ENCODE peak calls at places on chromosomes 6 and 20, in nine cellular contexts. H is Peyer's patch, Z is endothelial cell of umbilical vein, I is BJ, R is astrocyte of the spinal cord, P is astrocyte, M is fibroblast of lung, W is GM12865, L is fibroblast of pulmonary artery. C is an unnamed sample.
A peak's percentile ranks its signal among the peaks of the same experiment; 100 is the strongest.

GRCh38 chr20:25084616-25085187 is 2.8 kb upstream of the VSX1 start:
- DNase-seq in P (no peak), Z (no peak), M (no peak), R (no peak), I (no peak), H (no peak), W (no peak), L (no peak), C (no peak)

GRCh38 chr20:32482251-32483220 is 102.6 kb downstream of the NOL4L start:
- DNase-seq in P (no peak), W (no peak), R (no peak), I (no peak), L (no peak), Z (peak; percentile 35), H (peak; percentile 69), M (peak; percentile 35), C (no peak)

GRCh38 chr6:41767112-41767946 is 12.4 kb downstream of the FRS3 start:
- DNase-seq in Z (peak; percentile 77), R (peak; percentile 33), I (peak; percentile 80), H (no peak), W (no peak), P (peak; percentile 70), L (peak; percentile 80), M (peak; percentile 76), C (peak; percentile 75)

GRCh38 chr6:104625536-104625935 is 234.2 kb downstream of the HACE1 start:
- DNase-seq in M (peak; percentile 67), H (no peak), P (peak; percentile 60), Z (no peak), L (peak; percentile 82), W (no peak), R (peak; percentile 45), I (peak; percentile 62), C (peak; percentile 49)

GRCh38 chr20:56308036-56308435 is 50.7 kb upstream of the FAM210B start:
- DNase-seq in L (no peak), Z (no peak), M (no peak), P (no peak), R (no peak), W (no peak), I (no peak), H (no peak), C (no peak)

GRCh38 chr20:23691675-23692074 is 2.8 kb upstream of the CST4 start:
- DNase-seq in H (no peak), Z (no peak), L (no peak), W (no peak), P (no peak), I (no peak), R (no peak), M (no peak), C (no peak)

GRCh38 chr6:32192608-32193039 is at the start of gene GPSM3:
- DNase-seq in M (peak; percentile 25), I (no peak), L (peak; percentile 57), R (no peak), P (no peak), H (peak; percentile 70), W (peak; percentile 79), Z (peak; percentile 57), C (no peak)

GRCh38 chr6:13485923-13486557 is 1.4 kb downstream of the GFOD1 start:
- DNase-seq in M (peak; percentile 51), H (peak; percentile 69), Z (peak; percentile 38), W (peak; percentile 80), I (no peak), R (peak; percentile 38), L (peak; percentile 43), P (peak; percentile 30), C (no peak)

GRCh38 chr6:121573466-121573865 is 138.0 kb downstream of the GJA1 start:
- DNase-seq in H (no peak), M (no peak), W (no peak), I (no peak), R (no peak), Z (peak; percentile 66), P (no peak), L (peak; percentile 20), C (no peak)

GRCh38 chr6:30260036-30260504 is 46.9 kb upstream of the TRIM26 start:
- DNase-seq in R (no peak), H (no peak), L (no peak), I (no peak), P (no peak), M (no peak), Z (no peak), W (peak; percentile 34), C (no peak)

GRCh38 chr6:17349437-17349836 is 44.0 kb upstream of the CAP2 start:
- DNase-seq in L (peak; percentile 6), R (peak; percentile 18), H (no peak), I (no peak), M (peak; percentile 53), P (peak; percentile 51), W (no peak), Z (no peak), C (no peak)

GRCh38 chr6:79048611-79049010 is 29.4 kb downstream of the PHIP start:
- DNase-seq in Z (peak; percentile 31), I (no peak), R (peak; percentile 44), L (peak; percentile 56), M (peak; percentile 29), P (no peak), H (no peak), W (no peak), C (no peak)

GRCh38 chr20:21510995-21511394 is 2.9 kb downstream of the NKX2-2 start:
- DNase-seq in R (no peak), L (no peak), H (no peak), Z (no peak), W (no peak), P (no peak), I (no peak), M (no peak), C (no peak)

GRCh38 chr20:21508230-21509078 is 5.4 kb downstream of the NKX2-2 start:
- DNase-seq in M (no peak), W (no peak), L (no peak), H (no peak), P (no peak), Z (no peak), I (no peak), R (no peak), C (no peak)

GRCh38 chr20:21510414-21510971 is 3.4 kb downstream of the NKX2-2 start:
- DNase-seq in W (no peak), H (no peak), M (peak; percentile 32), L (no peak), I (no peak), P (no peak), Z (no peak), R (no peak), C (no peak)

GRCh38 chr20:21509079-21509596 is 4.7 kb downstream of the NKX2-2 start:
- DNase-seq in M (no peak), H (no peak), L (no peak), W (no peak), R (no peak), Z (no peak), P (no peak), I (no peak), C (no peak)

GRCh38 chr20:21509597-21510331 is 4.1 kb downstream of the NKX2-2 start:
- DNase-seq in Z (no peak), P (peak; percentile 49), W (no peak), H (no peak), R (peak; percentile 42), L (peak; percentile 37), M (peak; percentile 67), I (no peak), C (peak; percentile 17)
- H3K4me3 ChIP-seq in Z (no peak overlapping the region), P (peak overlapping the region; percentile 25), W (no peak overlapping the region), H (peak overlapping the region; percentile 46), R (peak overlapping the region; percentile 30), L (no peak overlapping the region), M (peak overlapping the region; percentile 9), I (peak overlapping the region; percentile 13), C (peak overlapping the region; percentile 47)

GRCh38 chr6:140980265-140980887 is 1152.3 kb upstream of the GJE1 start:
- DNase-seq in M (peak; percentile 38), R (peak; percentile 38), W (no peak), P (peak; percentile 14), Z (no peak), I (no peak), L (peak; percentile 56), H (no peak), C (no peak)
- TF ChIP-seq CTCF in M (no peak), R (no peak), W (no peak), P (no peak), Z (no peak), I (peak; percentile 21), L (peak; percentile 13), H (no peak), C (peak; percentile 12)

GRCh38 chr6:142846459-142846831 is 98.5 kb downstream of the HIVEP2 start:
- DNase-seq in M (peak; percentile 70), P (peak; percentile 44), W (peak; percentile 49), I (no peak), L (peak; percentile 73), H (no peak), Z (no peak), R (no peak), C (peak; percentile 44)

GRCh38 chr6:142844065-142844755 is 100.8 kb downstream of the HIVEP2 start:
- DNase-seq in L (no peak), W (peak; percentile 72), I (no peak), H (no peak), P (no peak), R (peak; percentile 64), Z (no peak), M (peak; percentile 53), C (peak; percentile 33)

GRCh38 chr6:142846883-142847287 is 98.1 kb downstream of the HIVEP2 start:
- DNase-seq in Z (peak; percentile 91), W (peak; percentile 78), H (no peak), M (peak; percentile 93), P (peak; percentile 92), L (peak; percentile 87), I (peak; percentile 67), R (peak; percentile 91), C (peak; percentile 81)

GRCh38 chr6:142845624-142846458 is 99.1 kb downstream of the HIVEP2 start:
- DNase-seq in R (peak; percentile 97), H (peak; percentile 94), Z (peak; percentile 97), M (peak; percentile 86), W (peak; percentile 86), P (peak; percentile 79), I (no peak), L (peak; percentile 95), C (peak; percentile 24)

GRCh38 chr6:142845143-142845571 is 99.8 kb downstream of the HIVEP2 start:
- DNase-seq in M (peak; percentile 50), P (peak; percentile 40), Z (peak; percentile 45), R (peak; percentile 55), H (no peak), I (no peak), W (peak; percentile 79), L (no peak), C (no peak)
- H3K4me3 ChIP-seq in M (peak overlapping the region; percentile 24), P (peak overlapping the region; percentile 48), Z (no peak overlapping the region), R (peak overlapping the region; percentile 16), H (peak overlapping the region; percentile 52), I (no peak overlapping the region), W (peak overlapping the region; percentile 61), L (no peak overlapping the region), C (no peak overlapping the region)

DNA sequence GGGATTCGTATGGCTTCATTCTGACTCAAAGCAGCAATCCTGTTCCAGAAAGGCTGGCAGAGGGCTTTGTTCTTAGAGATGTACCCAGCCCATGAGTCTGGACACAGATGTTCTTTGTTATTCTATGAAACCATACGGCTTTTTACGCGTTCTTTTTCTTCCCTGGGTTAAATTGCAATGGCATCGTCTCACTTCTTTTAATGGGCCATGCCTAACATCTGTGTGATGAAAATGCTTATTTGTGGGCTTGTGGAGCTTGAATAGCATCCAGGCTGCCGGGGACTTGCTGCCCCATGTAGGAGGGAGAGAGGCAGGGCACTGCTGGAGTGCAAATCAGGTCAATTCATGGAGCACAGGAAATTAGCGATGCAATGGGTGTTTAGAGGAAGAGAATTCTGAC is 19.4 kb downstream of the FAM50B start:
- DNase-seq in Z (no peak), P (peak; percentile 27), M (peak; percentile 41), R (peak; percentile 69), H (no peak), W (no peak), I (no peak), L (no peak), C (peak; percentile 52)
- TF ChIP-seq CTCF in Z (no peak), P (no peak), M (no peak), R (no peak), H (no peak), W (no peak), I (peak; percentile 14), L (no peak), C (peak; percentile 14)

C was measured in AG09309.